ENCODE peak calls at places on chromosomes 4 and X, in five cellular contexts. D is HCT116, Z is GM04504, A is T-cell, V is iris pigment epithelial cell. N is an unnamed sample.

GRCh38 chr4:121666091-121666679 is 30.6 kb downstream of the ANXA5 start:
- DNase-seq in D (no peak), V (no peak), Z (peak; percentile 16), A (no peak), N (no peak)

GRCh38 chr4:139153411-139154133 is 23.4 kb downstream of the ELF2 start:
- DNase-seq in D (no peak), V (peak; percentile 50), A (no peak), Z (no peak), N (no peak)

GRCh38 chrX:97563531-97564133 is 679.9 kb downstream of the RPA4 start:
- DNase-seq in V (peak; percentile 80), Z (peak; percentile 35), A (peak; percentile 42), D (no peak), N (peak; percentile 41)

GRCh38 chr4:69322055-69322454 is 41.8 kb downstream of the UGT2B28 start:
- DNase-seq in V (peak; percentile 72), Z (no peak), A (no peak), D (no peak), N (no peak)

GRCh38 chr4:139734875-139735380 is 69.3 kb downstream of the MGST2 start:
- DNase-seq in A (peak; percentile 46), Z (peak; percentile 47), D (no peak), V (peak; percentile 83), N (peak; percentile 33)

GRCh38 chr4:78748361-78748760 is 27.8 kb upstream of the BMP2K start:
- DNase-seq in D (no peak), A (no peak), V (peak; percentile 12), Z (no peak), N (no peak)

GRCh38 chrX:153353416-153353815 is 19.5 kb downstream of the ZNF275 start:
- DNase-seq in A (no peak), D (no peak), V (no peak), Z (no peak), N (no peak)

GRCh38 chr4:173264960-173265281 is 69.2 kb downstream of the HMGB2 start:
- DNase-seq in D (no peak), V (no peak), Z (no peak), A (no peak), N (no peak)

GRCh38 chr4:4837921-4838601 is 21.4 kb upstream of the MSX1 start:
- DNase-seq in A (no peak), D (no peak), Z (no peak), V (peak; percentile 17), N (no peak)

GRCh38 chr4:76377481-76377901 is 43.5 kb downstream of the CCDC158 start:
- DNase-seq in A (no peak), Z (no peak), V (no peak), D (no peak), N (no peak)

GRCh38 chrX:108034725-108035124 is 10.1 kb upstream of the VSIG1 start:
- DNase-seq in D (no peak), A (no peak), V (no peak), Z (no peak), N (no peak)

GRCh38 chr4:126664839-126665238 is 967.9 kb upstream of the INTU start:
- DNase-seq in Z (no peak), D (no peak), V (no peak), A (no peak), N (no peak)

GRCh38 chrX:133412246-133412645 is 3.0 kb downstream of the GPC4 start:
- DNase-seq in A (no peak), D (no peak), Z (no peak), V (peak; percentile 18), N (no peak)

GRCh38 chrX:138763761-138764160 is 52.2 kb upstream of the FGF13 start:
- DNase-seq in Z (no peak), D (no peak), A (no peak), V (no peak), N (no peak)

GRCh38 chrX:111123125-111123524 is 27.1 kb downstream of the PAK3 start:
- DNase-seq in V (no peak), A (no peak), D (no peak), Z (no peak), N (no peak)

GRCh38 chr4:185283723-185284122 is 74.3 kb downstream of the SNX25 start:
- DNase-seq in Z (no peak), V (peak; percentile 75), D (no peak), A (no peak), N (no peak)

GRCh38 chr4:88697113-88697512 is 516 bp downstream of the NAP1L5 start:
- DNase-seq in V (peak; percentile 25), Z (no peak), A (peak; percentile 25), D (no peak), N (peak; percentile 24)

GRCh38 chr4:145316961-145317360 is 136.6 kb upstream of the OTUD4 start:
- DNase-seq in D (no peak), A (no peak), Z (no peak), V (no peak), N (no peak)

N was measured in CD8-positive, alpha-beta memory T cell.